ENCODE peak calls at places on chromosomes 11 and 22, in eight cellular contexts. Z is SK-N-SH, J is HepG2, N is stomach, W is heart right ventricle, Y is cardiac muscle cell, Q is left lung, X is psoas muscle. S is an unnamed sample. For H3K27me3, the result is how much of the 10 kb centered on the place peaks cover.

GRCh38 chr11:90135016-90135415 is 553 bp downstream of the NAALAD2 start:
- DNase-seq in Z (no peak), J (no peak), N (no peak), W (no peak), Y (no peak), Q (no peak), X (no peak), S (no peak)

GRCh38 chr11:10490398-10491232 is 35.6 kb downstream of the AMPD3 start:
- DNase-seq in Z (peak), J (peak), N (peak), W (peak), Y (peak), Q (peak), X (peak), S (peak)

GRCh38 chr11:101034076-101034475 is 95.5 kb downstream of the PGR start:
- DNase-seq in Z (no peak), J (no peak), N (peak), W (peak), Y (peak), Q (no peak), X (peak), S (no peak)

GRCh38 chr11:13831707-13832106 is 130.8 kb upstream of the SPON1 start:
- DNase-seq in Z (no peak), J (no peak), N (no peak), W (no peak), Y (no peak), Q (no peak), X (no peak), S (no peak)

GRCh38 chr11:74024630-74025029 is 15.7 kb upstream of the UCP3 start:
- DNase-seq in Z (no peak), J (no peak), N (peak), W (no peak), Y (no peak), Q (peak), X (peak), S (no peak)

GRCh38 chr22:43516996-43517635 is 105.3 kb downstream of the MPPED1 start:
- DNase-seq in Z (no peak), J (no peak), N (no peak), W (no peak), Y (no peak), Q (no peak), X (no peak), S (no peak)

GRCh38 chr22:48975886-48976285 is 851.8 kb downstream of the BRD1 start:
- DNase-seq in Z (no peak), J (no peak), N (no peak), W (no peak), Y (no peak), Q (no peak), X (no peak), S (no peak)

GRCh38 chr22:18156878-18157713 is 7.1 kb downstream of the USP18 start:
- DNase-seq in Z (peak), J (peak), N (peak), W (peak), Y (peak), Q (no peak), X (peak), S (peak)

GRCh38 chr11:17918049-17918605 is 94.7 kb downstream of the SERGEF start:
- DNase-seq in Z (no peak), J (no peak), N (no peak), W (no peak), Y (no peak), Q (no peak), X (no peak), S (no peak)

GRCh38 chr11:66600219-66600923 is 7.4 kb downstream of the CCS start:
- DNase-seq in Z (no peak), J (no peak), N (no peak), W (no peak), Y (no peak), Q (no peak), X (no peak), S (no peak)

GRCh38 chr11:11215944-11216343 is 137.1 kb downstream of the CSNK2A3 start:
- DNase-seq in Z (no peak), J (peak), N (no peak), W (no peak), Y (no peak), Q (no peak), X (no peak), S (no peak)

GRCh38 chr22:47046411-47047065 is 284.1 kb downstream of the TBC1D22A start:
- DNase-seq in Z (no peak), J (no peak), N (no peak), W (no peak), Y (no peak), Q (peak), X (peak), S (no peak)

GRCh38 chr11:405976-406795 is 8.6 kb downstream of the SIGIRR start:
- DNase-seq in Z (no peak), J (no peak), N (no peak), W (no peak), Y (no peak), Q (peak), X (peak), S (no peak)

GRCh38 chr11:130825621-130826020 is 90.7 kb downstream of the SNX19 start:
- DNase-seq in Z (no peak), J (no peak), N (no peak), W (no peak), Y (no peak), Q (no peak), X (no peak), S (no peak)

GRCh38 chr11:61985863-61986262 is 18.4 kb upstream of the FTH1 start:
- DNase-seq in Z (no peak), J (no peak), N (peak), W (no peak), Y (no peak), Q (no peak), X (no peak), S (peak)
- TF ChIP-seq CTCF in Z (no peak), J (no peak), N (no peak), W (no peak), Y (no peak), Q (no peak), X (no peak), S (no peak)

DNA sequence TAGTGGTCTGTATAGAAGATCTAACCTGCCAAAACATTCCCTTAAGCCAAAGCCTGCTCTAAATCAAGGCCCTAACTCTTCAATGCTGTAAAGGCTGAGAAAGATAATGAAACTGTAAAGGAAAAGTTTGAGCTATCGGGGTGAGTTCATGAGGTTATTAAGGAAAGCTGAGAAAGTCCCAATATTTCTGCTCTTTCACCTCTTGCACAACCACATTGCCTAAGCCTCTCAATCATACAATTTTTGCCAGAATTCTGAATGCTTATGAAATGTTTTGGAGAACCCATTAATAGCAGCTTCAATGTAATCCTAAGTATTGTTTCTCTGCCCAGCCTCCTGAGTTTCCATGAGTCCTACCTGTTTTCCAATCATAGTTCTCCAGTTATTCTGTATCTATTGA is 373.2 kb downstream of the LUZP2 start:
- DNase-seq in Z (no peak), J (no peak), N (no peak), W (no peak), Y (no peak), Q (no peak), X (no peak), S (no peak)
- H3K4me3 ChIP-seq in Z (no peak), J (no peak), N (no peak), W (no peak), Y (no peak), Q (no peak), X (no peak), S (no peak)

GRCh38 chr11:128926437-128927107 is 16.1 kb downstream of the TP53AIP1 start:
- DNase-seq in Z (no peak), J (no peak), N (no peak), W (no peak), Y (no peak), Q (no peak), X (no peak), S (no peak)
- H3K27me3 ChIP-seq in Z (under half), J (under half), N (under half), W (under half), Y (under half), Q (under half), X (under half), S (under half)

GRCh38 chr22:29744902-29745301 is 21.9 kb downstream of the ZMAT5 start:
- DNase-seq in Z (no peak), J (no peak), N (peak), W (no peak), Y (no peak), Q (no peak), X (peak), S (no peak)
- TF ChIP-seq CTCF in Z (no peak), J (no peak), N (no peak), W (no peak), Y (no peak), Q (no peak), X (no peak), S (no peak)

GRCh38 chr11:119481667-119482400 is 58.9 kb upstream of the THY1 start:
- DNase-seq in Z (no peak), J (no peak), N (peak), W (no peak), Y (no peak), Q (peak), X (peak), S (no peak)
- H3K4me3 ChIP-seq in Z (no peak), J (peak), N (no peak), W (no peak), Y (no peak), Q (no peak), X (no peak), S (no peak)

GRCh38 chr11:120815260-120816100 is 208.4 kb upstream of the TBCEL start:
- DNase-seq in Z (no peak), J (no peak), N (no peak), W (no peak), Y (no peak), Q (no peak), X (no peak), S (no peak)

GRCh38 chr11:120817131-120817530 is 206.8 kb upstream of the TBCEL start:
- DNase-seq in Z (peak), J (no peak), N (no peak), W (peak), Y (no peak), Q (no peak), X (no peak), S (no peak)

GRCh38 chr11:120816711-120817110 is 207.2 kb upstream of the TBCEL start:
- DNase-seq in Z (no peak), J (no peak), N (no peak), W (no peak), Y (no peak), Q (no peak), X (no peak), S (no peak)

GRCh38 chr11:120814531-120815259 is 209.2 kb upstream of the TBCEL start:
- DNase-seq in Z (no peak), J (no peak), N (no peak), W (no peak), Y (no peak), Q (no peak), X (no peak), S (no peak)

GRCh38 chr11:120816176-120816575 is 207.7 kb upstream of the TBCEL start:
- DNase-seq in Z (no peak), J (no peak), N (no peak), W (no peak), Y (no peak), Q (no peak), X (no peak), S (no peak)
- H3K27me3 ChIP-seq in Z (under half), J (under half), N (under half), W (under half), Y (under half), Q (under half), X (under half), S (under half)

GRCh38 chr22:38077096-38077495 is 6.9 kb downstream of the SLC16A8 start:
- DNase-seq in Z (no peak), J (no peak), N (no peak), W (no peak), Y (no peak), Q (no peak), X (no peak), S (no peak)
- TF ChIP-seq CTCF in Z (no peak), J (no peak), N (no peak), W (no peak), Y (no peak), Q (no peak), X (no peak), S (no peak)

S was measured in Caco-2.